ENCODE peak calls at places on chromosome 6, in eight cellular contexts. J is IMR-90, W is adrenal gland, S is Peyer's patch, I is right lobe of liver, A is HCT116, D is suprapubic skin, O is thyroid gland. M is an unnamed sample.

GRCh38 chr6:134105903-134106302 is 53.5 kb upstream of the SLC2A12 start:
- DNase-seq in J (no peak), W (no peak), S (no peak), I (no peak), A (no peak), D (no peak), O (no peak), M (no peak)

GRCh38 chr6:18845891-18846290 is 458.7 kb downstream of the RNF144B start:
- DNase-seq in J (no peak), W (no peak), S (no peak), I (no peak), A (no peak), D (no peak), O (peak; percentile 12), M (peak; percentile 23)

GRCh38 chr6:13251242-13251641 is 77.1 kb downstream of the TBC1D7 start:
- DNase-seq in J (no peak), W (no peak), S (no peak), I (no peak), A (no peak), D (no peak), O (no peak), M (no peak)

GRCh38 chr6:82909551-82909950 is 156.1 kb downstream of the UBE3D start:
- DNase-seq in J (no peak), W (no peak), S (no peak), I (no peak), A (no peak), D (no peak), O (no peak), M (no peak)

GRCh38 chr6:118968416-118968815 is 33.5 kb upstream of the MCM9 start:
- DNase-seq in J (peak; percentile 1), W (no peak), S (no peak), I (no peak), A (peak; percentile 12), D (no peak), O (no peak), M (no peak)

GRCh38 chr6:144315226-144315980 is 30.3 kb downstream of the UTRN start:
- DNase-seq in J (no peak), W (peak; percentile 47), S (no peak), I (peak; percentile 26), A (no peak), D (no peak), O (peak; percentile 74), M (no peak)

GRCh38 chr6:113734886-113735481 is 122.2 kb upstream of the MARCKS start:
- DNase-seq in J (peak; percentile 45), W (no peak), S (no peak), I (no peak), A (no peak), D (no peak), O (no peak), M (no peak)

GRCh38 chr6:16758163-16758975 is 2.9 kb downstream of the ATXN1 start:
- DNase-seq in J (no peak), W (peak; percentile 24), S (no peak), I (no peak), A (no peak), D (no peak), O (peak; percentile 22), M (no peak)

GRCh38 chr6:113560908-113561307 is 296.2 kb upstream of the MARCKS start:
- DNase-seq in J (peak; percentile 84), W (no peak), S (no peak), I (no peak), A (peak; percentile 32), D (no peak), O (no peak), M (no peak)

GRCh38 chr6:25746968-25747367 is 7.6 kb upstream of the SLC17A4 start:
- DNase-seq in J (no peak), W (no peak), S (peak; percentile 54), I (no peak), A (no peak), D (no peak), O (no peak), M (no peak)

GRCh38 chr6:110853754-110854477 is 20.7 kb upstream of the AMD1 start:
- DNase-seq in J (no peak), W (no peak), S (no peak), I (no peak), A (no peak), D (no peak), O (no peak), M (no peak)

GRCh38 chr6:154350293-154350692 is 6.3 kb downstream of the IPCEF1 start:
- DNase-seq in J (peak; percentile 48), W (no peak), S (no peak), I (no peak), A (no peak), D (no peak), O (no peak), M (no peak)

GRCh38 chr6:25229671-25230321 is 49.4 kb upstream of the CARMIL1 start:
- DNase-seq in J (peak; percentile 59), W (no peak), S (no peak), I (no peak), A (peak; percentile 15), D (no peak), O (no peak), M (no peak)

GRCh38 chr6:13360671-13361540 is 32.6 kb upstream of the TBC1D7 start:
- DNase-seq in J (no peak), W (no peak), S (no peak), I (no peak), A (no peak), D (no peak), O (no peak), M (no peak)

GRCh38 chr6:37155394-37156312 is 14.3 kb upstream of the PIM1 start:
- DNase-seq in J (no peak), W (no peak), S (peak; percentile 90), I (peak; percentile 46), A (no peak), D (no peak), O (peak; percentile 95), M (no peak)

GRCh38 chr6:11509471-11509870 is 28.1 kb upstream of the TMEM170B start:
- DNase-seq in J (no peak), W (no peak), S (no peak), I (no peak), A (no peak), D (no peak), O (no peak), M (no peak)

GRCh38 chr6:142458857-142459256 is 157.1 kb downstream of the ADGRG6 start:
- DNase-seq in J (no peak), W (no peak), S (no peak), I (no peak), A (no peak), D (no peak), O (no peak), M (no peak)

GRCh38 chr6:142457638-142458406 is 156.0 kb downstream of the ADGRG6 start:
- DNase-seq in J (no peak), W (no peak), S (no peak), I (no peak), A (no peak), D (no peak), O (no peak), M (no peak)

GRCh38 chr6:142459267-142459666 is 157.5 kb downstream of the ADGRG6 start:
- DNase-seq in J (peak; percentile 66), W (no peak), S (no peak), I (no peak), A (no peak), D (no peak), O (no peak), M (no peak)

GRCh38 chr6:142463988-142464387 is 162.2 kb downstream of the ADGRG6 start:
- DNase-seq in J (no peak), W (no peak), S (no peak), I (no peak), A (no peak), D (no peak), O (no peak), M (no peak)

GRCh38 chr6:142462260-142462659 is 160.5 kb downstream of the ADGRG6 start:
- DNase-seq in J (no peak), W (no peak), S (no peak), I (no peak), A (no peak), D (no peak), O (no peak), M (no peak)
- TF ChIP-seq POLR2A in J (no peak), W (no peak), S (no peak), I (no peak), A (no peak), D (no peak), O (no peak), M (no peak)

DNA sequence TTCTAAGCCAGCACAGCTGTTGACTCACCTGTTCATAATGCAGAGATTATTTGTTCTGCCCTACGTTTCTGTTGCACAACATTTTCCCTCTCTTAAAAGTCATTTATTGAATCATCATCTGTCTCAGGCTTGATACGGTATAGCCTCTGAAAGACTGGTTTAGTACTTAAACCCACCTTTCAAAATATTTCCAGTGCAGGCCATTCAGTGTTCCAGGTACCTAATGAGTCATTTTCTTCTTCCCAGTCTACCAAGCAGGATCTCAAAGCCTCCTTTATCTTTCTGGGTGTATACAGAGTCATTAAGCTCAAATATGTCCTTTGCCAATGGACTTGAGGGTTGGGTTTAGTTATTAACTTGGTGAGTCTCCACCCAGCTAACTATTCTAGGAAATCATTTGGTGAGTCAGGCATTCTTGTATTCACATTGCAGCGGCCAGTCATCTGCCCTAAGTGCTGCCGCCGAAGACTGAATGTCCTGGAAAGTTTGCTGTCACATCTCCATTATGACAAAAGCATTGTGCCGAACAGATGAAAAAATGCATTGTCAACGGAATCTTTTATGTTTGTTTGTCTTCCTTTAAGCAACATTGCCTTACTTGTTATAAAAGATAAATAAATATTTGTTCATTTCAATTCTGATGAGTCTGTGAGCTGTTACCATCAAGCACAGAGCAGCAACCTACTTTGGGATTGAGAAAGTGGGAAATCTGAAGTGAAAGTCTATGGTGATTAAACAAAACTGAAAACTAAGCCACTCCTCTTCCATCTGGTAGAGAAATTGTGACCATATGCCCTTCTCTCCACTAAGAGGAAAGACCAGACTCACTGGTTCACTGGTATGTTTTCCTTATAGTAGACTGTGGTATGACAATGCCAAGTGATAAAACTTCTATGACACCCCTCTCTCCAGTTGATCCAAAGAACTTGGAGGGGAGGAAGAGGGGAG is 14.3 kb upstream of the FAM135A start:
- DNase-seq in J (peak; percentile 23), W (no peak), S (peak; percentile 80), I (peak; percentile 42), A (peak; percentile 97), D (no peak), O (no peak), M (no peak)
- H3K4me3 ChIP-seq in J (no peak overlapping the region), W (no peak overlapping the region), S (no peak overlapping the region), I (peak overlapping the region; percentile 26), A (peak overlapping the region; percentile 20), D (no peak overlapping the region), O (no peak overlapping the region), M (no peak overlapping the region)

GRCh38 chr6:31187780-31188194 is 17.3 kb upstream of the POU5F1 start:
- DNase-seq in J (no peak), W (no peak), S (no peak), I (no peak), A (no peak), D (no peak), O (no peak), M (no peak)
- TF ChIP-seq POLR2A in J (no peak), W (no peak), S (no peak), I (no peak), A (no peak), D (no peak), O (no peak), M (no peak)

GRCh38 chr6:158558415-158559306 is 1.2 kb upstream of the TMEM181 start:
- DNase-seq in J (no peak), W (no peak), S (peak; percentile 45), I (no peak), A (no peak), D (no peak), O (no peak), M (no peak)
- H3K4me3 ChIP-seq in J (no peak overlapping the region), W (no peak overlapping the region), S (no peak overlapping the region), I (no peak overlapping the region), A (no peak overlapping the region), D (no peak overlapping the region), O (no peak overlapping the region), M (no peak overlapping the region)